ENCODE peak calls at places on chromosomes 1 and 21, in ten cellular contexts. S is esophagus squamous epithelium, N is stomach, Y is GM12892, U is spleen, R is Peyer's patch, B is erythroblast, F is body of pancreas, W is transverse colon, Q is uterus. C is an unnamed sample.
A peak's percentile ranks its signal among the peaks of the same experiment; 100 is the strongest.

GRCh38 chr1:4084446-4084845 is 184.4 kb upstream of the C1orf174 start:
- DNase-seq in S (no peak), N (no peak), Y (no peak), U (no peak), R (no peak), B (no peak), F (no peak), W (no peak), Q (no peak), C (no peak)

GRCh38 chr1:47993881-47994625 is 3.1 kb downstream of the TRABD2B start:
- DNase-seq in S (no peak), N (no peak), Y (no peak), U (no peak), R (no peak), B (no peak), F (no peak), W (no peak), Q (no peak), C (no peak)

GRCh38 chr1:200366577-200367253 is 43.1 kb downstream of the ZNF281 start:
- DNase-seq in S (no peak), N (no peak), Y (no peak), U (no peak), R (no peak), B (no peak), F (no peak), W (no peak), Q (no peak), C (no peak)

GRCh38 chr1:28249013-28249870 is 10.1 kb upstream of the SESN2 start:
- DNase-seq in S (no peak), N (peak; percentile 80), Y (no peak), U (no peak), R (no peak), B (peak; percentile 80), F (peak; percentile 83), W (peak; percentile 50), Q (no peak), C (no peak)

GRCh38 chr1:150268342-150268705 is 492 bp downstream of the APH1A start:
- DNase-seq in S (no peak), N (peak; percentile 40), Y (peak; percentile 40), U (peak; percentile 85), R (peak; percentile 65), B (peak; percentile 75), F (peak; percentile 48), W (peak; percentile 55), Q (no peak), C (peak; percentile 39)

GRCh38 chr21:31143021-31143420 is 104.7 kb upstream of the KRTAP19-8 start:
- DNase-seq in S (no peak), N (no peak), Y (no peak), U (no peak), R (no peak), B (no peak), F (no peak), W (no peak), Q (no peak), C (no peak)

GRCh38 chr1:37705399-37705798 is 13.1 kb downstream of the CDCA8 start:
- DNase-seq in S (no peak), N (no peak), Y (no peak), U (no peak), R (no peak), B (no peak), F (no peak), W (no peak), Q (no peak), C (no peak)

GRCh38 chr1:209416009-209416408 is 167.5 kb upstream of the CAMK1G start:
- DNase-seq in S (no peak), N (no peak), Y (no peak), U (no peak), R (no peak), B (no peak), F (no peak), W (no peak), Q (no peak), C (no peak)

GRCh38 chr1:67441183-67441582 is 11.0 kb upstream of the SERBP1 start:
- DNase-seq in S (no peak), N (peak; percentile 64), Y (no peak), U (no peak), R (no peak), B (peak; percentile 57), F (peak; percentile 67), W (peak; percentile 26), Q (peak; percentile 62), C (no peak)

GRCh38 chr1:182249201-182249676 is 142.4 kb downstream of the GLUL start:
- DNase-seq in S (no peak), N (peak; percentile 72), Y (no peak), U (no peak), R (peak; percentile 74), B (peak; percentile 29), F (peak; percentile 28), W (peak; percentile 88), Q (no peak), C (no peak)

GRCh38 chr1:63575340-63575826 is 17.8 kb upstream of the PGM1 start:
- DNase-seq in S (no peak), N (no peak), Y (no peak), U (no peak), R (no peak), B (peak; percentile 49), F (no peak), W (no peak), Q (no peak), C (no peak)

GRCh38 chr1:116868386-116868785 is 41.3 kb upstream of the PTGFRN start:
- DNase-seq in S (no peak), N (no peak), Y (no peak), U (no peak), R (no peak), B (no peak), F (no peak), W (no peak), Q (no peak), C (no peak)

GRCh38 chr1:183467687-183468086 is 4.6 kb upstream of the SMG7 start:
- DNase-seq in S (no peak), N (no peak), Y (no peak), U (no peak), R (no peak), B (no peak), F (no peak), W (no peak), Q (no peak), C (no peak)

GRCh38 chr1:6301526-6301925 is 40.6 kb upstream of the GPR153 start:
- DNase-seq in S (no peak), N (no peak), Y (no peak), U (no peak), R (no peak), B (no peak), F (no peak), W (no peak), Q (no peak), C (no peak)

GRCh38 chr1:39657923-39658485 is 13.9 kb downstream of the NT5C1A start:
- DNase-seq in S (no peak), N (peak; percentile 69), Y (peak; percentile 44), U (peak; percentile 84), R (peak; percentile 69), B (peak; percentile 80), F (peak; percentile 83), W (peak; percentile 68), Q (peak; percentile 50), C (peak; percentile 47)
- TF ChIP-seq POLR2A in S (no peak), N (no peak), Y (no peak), U (no peak), R (no peak), B (no peak), F (no peak), W (no peak), Q (no peak), C (no peak)

DNA sequence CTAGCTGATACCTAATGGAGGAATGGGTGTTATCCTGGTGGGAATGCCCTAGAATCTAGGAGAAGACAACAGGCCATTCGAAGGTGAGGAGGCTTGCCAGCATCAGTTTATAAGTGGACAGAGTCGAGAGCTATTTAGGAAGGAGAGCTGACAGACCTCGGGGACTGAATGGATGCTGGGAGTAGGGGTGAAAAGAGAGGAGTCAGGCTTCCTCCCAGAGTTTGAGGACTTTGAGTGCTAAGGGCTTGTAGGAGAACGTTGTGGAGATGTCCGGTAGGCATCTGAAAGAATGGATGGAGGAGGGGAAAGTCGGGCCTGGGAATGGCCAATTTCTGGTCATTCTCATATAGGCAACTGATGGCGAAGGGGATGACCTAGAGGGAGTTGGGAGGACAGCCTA is 155.1 kb downstream of the DYRK1A start:
- DNase-seq in S (no peak), N (no peak), Y (no peak), U (no peak), R (no peak), B (no peak), F (no peak), W (no peak), Q (no peak), C (no peak)
- TF ChIP-seq POLR2A in S (no peak), N (no peak), Y (no peak), U (no peak), R (no peak), B (no peak), F (no peak), W (no peak), Q (no peak), C (no peak)

GRCh38 chr1:8856689-8857412 is 21.6 kb downstream of the ENO1 start:
- DNase-seq in S (no peak), N (no peak), Y (no peak), U (no peak), R (no peak), B (no peak), F (peak; percentile 53), W (no peak), Q (no peak), C (no peak)
- TF ChIP-seq POLR2A in S (no peak), N (no peak), Y (peak; percentile 59), U (no peak), R (no peak), B (no peak), F (no peak), W (no peak), Q (no peak), C (no peak)

DNA sequence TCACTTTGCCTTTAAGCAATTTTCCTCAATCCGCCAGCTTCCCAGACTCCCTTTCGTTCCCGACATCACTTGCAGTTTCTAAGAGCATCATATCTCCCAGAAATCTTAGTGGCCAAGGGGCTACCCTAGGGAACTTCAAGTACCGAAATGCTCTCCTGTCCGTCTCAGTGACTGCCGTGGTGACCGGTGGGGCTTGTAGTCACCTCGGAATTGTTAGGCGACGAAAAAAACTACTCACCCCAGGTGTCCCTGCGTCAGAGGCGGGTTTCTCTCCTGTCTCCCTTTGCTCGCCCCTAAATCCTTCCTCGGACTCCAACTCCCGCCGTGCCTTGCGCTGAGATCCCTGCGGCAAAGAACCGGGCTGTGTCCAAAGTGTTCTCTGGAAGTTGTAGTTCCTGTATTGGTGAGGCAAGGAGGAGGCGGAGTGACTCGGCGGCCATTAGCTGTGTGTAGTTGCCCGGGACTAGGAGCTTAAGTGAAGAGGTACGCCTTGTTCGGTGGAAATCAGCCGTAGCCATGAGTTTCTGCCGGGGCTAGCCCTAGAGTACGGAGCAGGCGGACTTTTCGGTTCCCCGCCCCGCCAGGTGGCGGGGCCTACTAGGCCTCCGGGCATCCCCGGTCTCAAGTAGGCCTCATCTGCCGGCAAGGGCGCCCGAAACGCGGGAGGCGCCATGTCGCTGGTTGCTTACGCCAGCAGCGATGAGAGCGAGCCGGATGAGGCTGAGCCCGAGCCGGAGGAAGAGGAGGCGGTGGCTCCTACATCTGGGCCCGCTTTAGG is at the start of gene PRCC:
- DNase-seq in S (peak; percentile 95), N (peak; percentile 97), Y (peak; percentile 78), U (peak; percentile 99), R (peak; percentile 97), B (peak; percentile 99), F (peak; percentile 97), W (peak; percentile 98), Q (peak; percentile 99), C (peak; percentile 79)
- TF ChIP-seq POLR2A in S (peak; percentile 39), N (no peak), Y (peak; percentile 45), U (peak; percentile 53), R (peak; percentile 9), B (peak; percentile 58), F (peak; percentile 66), W (peak; percentile 4), Q (peak; percentile 58), C (peak; percentile 59)